ENCODE peak calls at places on chromosomes 7 and 10, in six cellular contexts. One of them, this sample, is unnamed.

GRCh38 chr10:16146993-16147392 is 286.7 kb upstream of the MINDY3 start:
- DNase-seq in GM06990: no peak
- DNase-seq in AG09319: no peak
- DNase-seq in Panc1: no peak
- DNase-seq in cardiac muscle cell: no peak
- DNase-seq in BJ: no peak
- DNase-seq in this sample: no peak

GRCh38 chr7:107446531-107446930 is 23.3 kb upstream of the GPR22 start:
- DNase-seq in cardiac muscle cell: no peak
- DNase-seq in BJ: no peak
- DNase-seq in GM06990: no peak
- DNase-seq in Panc1: no peak
- DNase-seq in AG09319: no peak
- DNase-seq in this sample: no peak

GRCh38 chr10:45179716-45180115 is 135.7 kb downstream of the OR13A1 start:
- DNase-seq in AG09319: no peak
- DNase-seq in Panc1: no peak
- DNase-seq in BJ: no peak
- DNase-seq in cardiac muscle cell: peak
- DNase-seq in GM06990: no peak
- DNase-seq in this sample: no peak

GRCh38 chr10:13784067-13784466 is 197.3 kb downstream of the PRPF18 start:
- DNase-seq in GM06990: no peak
- DNase-seq in cardiac muscle cell: no peak
- DNase-seq in Panc1: no peak
- DNase-seq in BJ: no peak
- DNase-seq in AG09319: no peak
- DNase-seq in this sample: no peak

GRCh38 chr7:39249635-39250034 is 271.9 kb downstream of the POU6F2 start:
- DNase-seq in cardiac muscle cell: no peak
- DNase-seq in GM06990: no peak
- DNase-seq in AG09319: no peak
- DNase-seq in Panc1: no peak
- DNase-seq in BJ: no peak
- DNase-seq in this sample: no peak

GRCh38 chr7:128217030-128217805 is 23.9 kb upstream of the LEP start:
- DNase-seq in Panc1: no peak
- DNase-seq in BJ: peak
- DNase-seq in cardiac muscle cell: peak
- DNase-seq in GM06990: no peak
- DNase-seq in AG09319: no peak
- DNase-seq in this sample: no peak

GRCh38 chr10:59688921-59689351 is 20.7 kb downstream of the SLC16A9 start:
- DNase-seq in cardiac muscle cell: no peak
- DNase-seq in AG09319: no peak
- DNase-seq in GM06990: no peak
- DNase-seq in BJ: no peak
- DNase-seq in Panc1: no peak
- DNase-seq in this sample: peak

GRCh38 chr10:110758128-110758527 is 113.6 kb upstream of the PDCD4 start:
- DNase-seq in Panc1: no peak
- DNase-seq in AG09319: no peak
- DNase-seq in GM06990: no peak
- DNase-seq in BJ: no peak
- DNase-seq in cardiac muscle cell: no peak
- DNase-seq in this sample: peak

GRCh38 chr10:32376027-32376426 is 29.1 kb upstream of the EPC1 start:
- DNase-seq in cardiac muscle cell: no peak
- DNase-seq in Panc1: no peak
- DNase-seq in BJ: no peak
- DNase-seq in GM06990: no peak
- DNase-seq in AG09319: no peak
- DNase-seq in this sample: no peak

GRCh38 chr10:14074062-14074884 is 256.5 kb downstream of the FRMD4A start:
- DNase-seq in BJ: peak
- DNase-seq in Panc1: peak
- DNase-seq in AG09319: peak
- DNase-seq in cardiac muscle cell: peak
- DNase-seq in GM06990: no peak
- DNase-seq in this sample: peak

GRCh38 chr10:108544500-108545120 is 1378.7 kb downstream of the XPNPEP1 start:
- DNase-seq in BJ: no peak
- DNase-seq in AG09319: peak
- DNase-seq in cardiac muscle cell: peak
- DNase-seq in Panc1: peak
- DNase-seq in GM06990: no peak
- DNase-seq in this sample: peak

GRCh38 chr7:122887198-122887597 is 938 bp upstream of the CADPS2 start:
- DNase-seq in AG09319: peak
- DNase-seq in BJ: no peak
- DNase-seq in cardiac muscle cell: peak
- DNase-seq in GM06990: no peak
- DNase-seq in Panc1: peak
- DNase-seq in this sample: peak

GRCh38 chr10:28800144-28800543 is 122.8 kb downstream of the BAMBI start:
- DNase-seq in BJ: no peak
- DNase-seq in AG09319: peak
- DNase-seq in cardiac muscle cell: peak
- DNase-seq in Panc1: no peak
- DNase-seq in GM06990: no peak
- DNase-seq in this sample: no peak

GRCh38 chr7:42763137-42763551 is 148.7 kb downstream of the C7orf25 start:
- DNase-seq in BJ: no peak
- DNase-seq in AG09319: no peak
- DNase-seq in GM06990: no peak
- DNase-seq in Panc1: no peak
- DNase-seq in cardiac muscle cell: no peak
- DNase-seq in this sample: no peak

GRCh38 chr7:105611856-105612775 is 30.8 kb upstream of the EFCAB10 start:
- DNase-seq in AG09319: no peak
- DNase-seq in cardiac muscle cell: peak
- DNase-seq in BJ: no peak
- DNase-seq in Panc1: no peak
- DNase-seq in GM06990: no peak
- DNase-seq in this sample: no peak

GRCh38 chr7:73830872-73831655 is at the start of gene CLDN4:
- DNase-seq in BJ: no peak
- DNase-seq in AG09319: no peak
- DNase-seq in cardiac muscle cell: no peak
- DNase-seq in Panc1: peak
- DNase-seq in GM06990: no peak
- DNase-seq in this sample: peak

GRCh38 chr7:114631249-114631822 is 216.7 kb downstream of the FOXP2 start:
- DNase-seq in cardiac muscle cell: no peak
- DNase-seq in BJ: no peak
- DNase-seq in AG09319: no peak
- DNase-seq in Panc1: no peak
- DNase-seq in GM06990: peak
- DNase-seq in this sample: no peak

GRCh38 chr7:82443044-82443800 is at the start of gene CACNA2D1:
- DNase-seq in BJ: no peak
- DNase-seq in cardiac muscle cell: peak
- DNase-seq in AG09319: no peak
- DNase-seq in Panc1: peak
- DNase-seq in GM06990: peak
- DNase-seq in this sample: peak

GRCh38 chr10:17214486-17214885 is 13.0 kb upstream of the TRDMT1 start:
- DNase-seq in cardiac muscle cell: peak
- DNase-seq in GM06990: no peak
- DNase-seq in BJ: no peak
- DNase-seq in Panc1: no peak
- DNase-seq in AG09319: no peak
- DNase-seq in this sample: no peak

GRCh38 chr7:20005081-20005480 is 212.1 kb downstream of the MACC1 start:
- DNase-seq in Panc1: no peak
- DNase-seq in GM06990: no peak
- DNase-seq in BJ: no peak
- DNase-seq in AG09319: no peak
- DNase-seq in cardiac muscle cell: no peak
- DNase-seq in this sample: no peak

GRCh38 chr10:8054498-8055407 is at the start of gene GATA3:
- DNase-seq in Panc1: no peak
- DNase-seq in GM06990: peak
- DNase-seq in BJ: no peak
- DNase-seq in cardiac muscle cell: peak
- DNase-seq in AG09319: no peak
- DNase-seq in this sample: peak

GRCh38 chr10:30701471-30702173 is 72.1 kb upstream of the LYZL2 start:
- DNase-seq in AG09319: no peak
- DNase-seq in BJ: no peak
- DNase-seq in GM06990: peak
- DNase-seq in cardiac muscle cell: peak
- DNase-seq in Panc1: peak
- DNase-seq in this sample: peak

GRCh38 chr10:26448706-26449435 is 10.7 kb downstream of the APBB1IP start:
- DNase-seq in AG09319: no peak
- DNase-seq in GM06990: peak
- DNase-seq in Panc1: no peak
- DNase-seq in cardiac muscle cell: no peak
- DNase-seq in BJ: no peak
- DNase-seq in this sample: peak

GRCh38 chr7:94041529-94041928 is 37.4 kb upstream of the BET1 start:
- DNase-seq in BJ: no peak
- DNase-seq in Panc1: no peak
- DNase-seq in AG09319: no peak
- DNase-seq in cardiac muscle cell: peak
- DNase-seq in GM06990: no peak
- DNase-seq in this sample: no peak

GRCh38 chr7:81002471-81002870 is 83.6 kb upstream of the SEMA3C start:
- DNase-seq in AG09319: no peak
- DNase-seq in cardiac muscle cell: no peak
- DNase-seq in Panc1: no peak
- DNase-seq in BJ: no peak
- DNase-seq in GM06990: no peak
- DNase-seq in this sample: no peak

GRCh38 chr7:106178593-106179134 is 66.6 kb upstream of the SYPL1 start:
- DNase-seq in cardiac muscle cell: peak
- DNase-seq in Panc1: no peak
- DNase-seq in GM06990: no peak
- DNase-seq in AG09319: no peak
- DNase-seq in BJ: no peak
- DNase-seq in this sample: no peak

GRCh38 chr10:794382-794956 is 105.0 kb upstream of the DIP2C start:
- DNase-seq in BJ: no peak
- DNase-seq in AG09319: no peak
- DNase-seq in GM06990: no peak
- DNase-seq in Panc1: no peak
- DNase-seq in cardiac muscle cell: peak
- DNase-seq in this sample: no peak
- TF ChIP-seq CTCF in BJ: peak
- TF ChIP-seq CTCF in AG09319: peak
- TF ChIP-seq CTCF in GM06990: no peak
- TF ChIP-seq CTCF in Panc1: no peak
- TF ChIP-seq CTCF in cardiac muscle cell: peak
- TF ChIP-seq CTCF in this sample: no peak

GRCh38 chr7:28811990-28812389 is 146.1 kb downstream of the TRIL start:
- DNase-seq in BJ: no peak
- DNase-seq in GM06990: no peak
- DNase-seq in cardiac muscle cell: peak
- DNase-seq in Panc1: no peak
- DNase-seq in AG09319: no peak
- DNase-seq in this sample: no peak

GRCh38 chr7:28811003-28811402 is 147.1 kb downstream of the TRIL start:
- DNase-seq in Panc1: no peak
- DNase-seq in AG09319: no peak
- DNase-seq in BJ: no peak
- DNase-seq in GM06990: no peak
- DNase-seq in cardiac muscle cell: no peak
- DNase-seq in this sample: no peak

GRCh38 chr7:28806841-28807240 is 151.3 kb downstream of the TRIL start:
- DNase-seq in GM06990: no peak
- DNase-seq in AG09319: no peak
- DNase-seq in Panc1: no peak
- DNase-seq in BJ: no peak
- DNase-seq in cardiac muscle cell: no peak
- DNase-seq in this sample: no peak

GRCh38 chr7:28807396-28807994 is 150.6 kb downstream of the TRIL start:
- DNase-seq in Panc1: no peak
- DNase-seq in AG09319: no peak
- DNase-seq in cardiac muscle cell: no peak
- DNase-seq in GM06990: no peak
- DNase-seq in BJ: no peak
- DNase-seq in this sample: no peak

DNA sequence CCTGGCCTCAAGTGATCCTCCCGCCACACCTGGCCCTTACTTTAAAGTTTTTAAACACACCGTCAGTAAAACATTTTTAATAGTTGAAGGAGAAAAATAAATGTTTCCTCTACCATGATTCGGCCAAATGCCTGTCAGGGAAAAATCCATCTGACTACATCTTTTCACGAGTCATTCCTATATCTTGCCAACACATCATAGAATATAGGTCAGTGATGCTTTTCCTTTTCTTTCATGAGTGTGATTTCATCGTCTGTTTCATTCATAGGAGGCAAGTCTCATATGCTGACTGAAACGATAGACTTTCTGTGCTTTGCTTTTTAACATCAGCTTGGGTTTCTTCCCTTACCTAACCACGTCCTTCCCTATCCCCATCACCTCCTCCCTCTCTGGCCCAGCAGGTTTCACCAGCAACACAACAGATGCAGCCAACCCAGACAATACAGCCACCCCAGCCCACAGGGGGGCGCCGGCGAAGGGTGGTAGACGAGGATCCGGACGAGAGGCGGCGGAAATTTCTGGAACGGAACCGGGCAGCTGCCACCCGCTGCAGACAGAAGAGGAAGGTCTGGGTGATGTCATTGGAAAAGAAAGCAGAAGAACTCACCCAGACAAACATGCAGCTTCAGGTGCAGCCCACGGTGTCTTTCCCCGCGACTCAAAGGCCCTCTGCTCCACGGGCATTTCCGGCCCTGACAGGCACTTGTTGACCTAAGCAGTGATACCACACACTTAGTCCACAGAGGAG is 149.2 kb downstream of the TRIL start:
- DNase-seq in BJ: no peak
- DNase-seq in Panc1: no peak
- DNase-seq in cardiac muscle cell: peak
- DNase-seq in AG09319: no peak
- DNase-seq in GM06990: no peak
- DNase-seq in this sample: peak
- TF ChIP-seq CTCF in BJ: no peak
- TF ChIP-seq CTCF in Panc1: peak
- TF ChIP-seq CTCF in cardiac muscle cell: no peak
- TF ChIP-seq CTCF in AG09319: no peak
- TF ChIP-seq CTCF in GM06990: peak
- TF ChIP-seq CTCF in this sample: no peak

GRCh38 chr7:101507791-101508252 is 121.3 kb downstream of the MYL10 start:
- DNase-seq in GM06990: no peak
- DNase-seq in Panc1: peak
- DNase-seq in AG09319: no peak
- DNase-seq in BJ: no peak
- DNase-seq in cardiac muscle cell: peak
- DNase-seq in this sample: peak
- TF ChIP-seq CTCF in GM06990: peak
- TF ChIP-seq CTCF in Panc1: peak
- TF ChIP-seq CTCF in AG09319: peak
- TF ChIP-seq CTCF in BJ: peak
- TF ChIP-seq CTCF in cardiac muscle cell: peak
- TF ChIP-seq CTCF in this sample: peak

GRCh38 chr7:124155400-124156022 is 122.6 kb upstream of the TMEM229A start:
- DNase-seq in Panc1: no peak
- DNase-seq in AG09319: no peak
- DNase-seq in cardiac muscle cell: peak
- DNase-seq in GM06990: no peak
- DNase-seq in BJ: no peak
- DNase-seq in this sample: no peak

GRCh38 chr7:124152859-124153692 is 120.2 kb upstream of the TMEM229A start:
- DNase-seq in Panc1: no peak
- DNase-seq in BJ: no peak
- DNase-seq in GM06990: peak
- DNase-seq in cardiac muscle cell: peak
- DNase-seq in AG09319: no peak
- DNase-seq in this sample: peak
- TF ChIP-seq CTCF in Panc1: peak
- TF ChIP-seq CTCF in BJ: peak
- TF ChIP-seq CTCF in GM06990: peak
- TF ChIP-seq CTCF in cardiac muscle cell: peak
- TF ChIP-seq CTCF in AG09319: no peak
- TF ChIP-seq CTCF in this sample: no peak